ENCODE peak calls at places on chromosomes 6 and 20, in ten cellular contexts. Z is CD8-positive, alpha-beta T cell; G is A673; M is transverse colon; O is endodermal cell; F is heart left ventricle; I is Jurkat, Clone E6-1; S is iPS DF 6.9; Q is GM12864; E is AG10803. D is an unnamed sample.

GRCh38 chr6:41494212-41495115 is 51.7 kb upstream of the FOXP4 start:
- DNase-seq in M (no peak), O (peak; percentile 69), F (no peak), I (no peak), S (no peak), Z (no peak), Q (no peak), G (no peak), E (no peak), D (no peak)

GRCh38 chr20:34654207-34654744 is 22.6 kb downstream of the PIGU start:
- DNase-seq in Z (no peak), I (no peak), E (no peak), Q (no peak), O (no peak), M (peak; percentile 45), G (no peak), F (no peak), S (no peak), D (no peak)

GRCh38 chr20:58286729-58287128 is 22.8 kb upstream of the RAB22A start:
- DNase-seq in O (no peak), M (no peak), I (no peak), Z (no peak), E (no peak), F (no peak), S (no peak), G (no peak), Q (no peak), D (no peak)

GRCh38 chr6:64334646-64335045 is 699.0 kb downstream of the PHF3 start:
- DNase-seq in G (no peak), O (no peak), Z (no peak), I (no peak), Q (no peak), F (no peak), S (no peak), M (no peak), E (no peak), D (no peak)

GRCh38 chr6:113645576-113645970 is 211.6 kb upstream of the MARCKS start:
- DNase-seq in F (no peak), E (peak; percentile 99), Z (no peak), O (no peak), M (peak; percentile 70), Q (no peak), G (no peak), S (no peak), I (no peak), D (no peak)

GRCh38 chr6:141848029-141848890 is 284.5 kb upstream of the GJE1 start:
- DNase-seq in G (no peak), S (no peak), Q (no peak), E (no peak), I (no peak), O (no peak), Z (peak; percentile 26), M (peak; percentile 8), F (no peak), D (no peak)

GRCh38 chr20:44714701-44715494 is at the start of gene CCN5:
- DNase-seq in Q (no peak), Z (no peak), G (peak; percentile 57), S (no peak), O (no peak), I (no peak), E (peak; percentile 83), M (peak; percentile 87), F (peak; percentile 92), D (no peak)

GRCh38 chr6:88013015-88013414 is 34.6 kb upstream of the SPACA1 start:
- DNase-seq in M (no peak), E (no peak), Z (no peak), S (no peak), O (no peak), G (no peak), I (peak; percentile 76), Q (peak; percentile 5), F (no peak), D (peak; percentile 14)

GRCh38 chr6:163354085-163354484 is 60.4 kb upstream of the QKI start:
- DNase-seq in I (no peak), G (no peak), Q (no peak), Z (no peak), E (peak; percentile 36), O (no peak), F (no peak), M (no peak), S (no peak), D (no peak)

GRCh38 chr6:84696181-84696580 is 68.2 kb downstream of the TBX18 start:
- DNase-seq in O (no peak), E (peak; percentile 72), S (no peak), Q (no peak), F (no peak), Z (no peak), I (no peak), M (no peak), G (no peak), D (no peak)

GRCh38 chr6:129632081-129632758 is 77.8 kb downstream of the ARHGAP18 start:
- DNase-seq in I (no peak), E (no peak), M (no peak), S (no peak), Q (no peak), Z (no peak), O (no peak), F (no peak), G (no peak), D (no peak)

GRCh38 chr20:33945391-33946079 is 48.2 kb upstream of the RALY start:
- DNase-seq in M (no peak), F (no peak), E (peak; percentile 72), O (no peak), S (no peak), I (no peak), G (no peak), Q (no peak), Z (no peak), D (no peak)

GRCh38 chr6:8054276-8054675 is 9.9 kb downstream of the BLOC1S5 start:
- DNase-seq in F (no peak), Q (no peak), S (no peak), Z (no peak), E (peak; percentile 22), G (no peak), O (no peak), M (no peak), I (no peak), D (no peak)

GRCh38 chr6:163820745-163821456 is 406.4 kb downstream of the QKI start:
- DNase-seq in G (no peak), O (no peak), Q (no peak), S (no peak), F (peak; percentile 75), I (no peak), Z (no peak), M (no peak), E (no peak), D (no peak)

GRCh38 chr20:23100021-23100753 is 14.1 kb upstream of the CD93 start:
- DNase-seq in O (no peak), I (no peak), G (no peak), Z (no peak), F (no peak), E (no peak), M (no peak), Q (no peak), S (no peak), D (no peak)

GRCh38 chr20:23103284-23104018 is 17.3 kb upstream of the CD93 start:
- DNase-seq in M (no peak), Z (no peak), E (no peak), F (no peak), S (no peak), G (no peak), Q (no peak), O (no peak), I (no peak), D (no peak)

GRCh38 chr20:23101696-23102095 is 15.6 kb upstream of the CD93 start:
- DNase-seq in E (no peak), M (no peak), Z (no peak), S (no peak), I (no peak), F (no peak), G (no peak), Q (no peak), O (no peak), D (no peak)

GRCh38 chr20:23097636-23098580 is 11.8 kb upstream of the CD93 start:
- DNase-seq in Z (no peak), O (no peak), F (no peak), S (no peak), Q (no peak), I (no peak), E (no peak), M (no peak), G (no peak), D (no peak)

GRCh38 chr20:23100754-23101107 is 14.6 kb upstream of the CD93 start:
- DNase-seq in E (no peak), Z (no peak), O (no peak), Q (no peak), G (no peak), I (no peak), M (no peak), S (no peak), F (no peak), D (no peak)
- H3K4me3 ChIP-seq in E (no peak overlapping the region), Z (no peak overlapping the region), O (no peak overlapping the region), Q (no peak overlapping the region), G (no peak overlapping the region), I (no peak overlapping the region), M (no peak overlapping the region), S (no peak overlapping the region), F (no peak overlapping the region), D (no peak overlapping the region)

GRCh38 chr6:143864234-143864633 is at the start of gene ZC2HC1B:
- DNase-seq in Z (no peak), G (no peak), O (no peak), S (no peak), M (no peak), Q (no peak), E (no peak), I (no peak), F (no peak), D (no peak)

GRCh38 chr6:143863754-143864153 is 520 bp upstream of the ZC2HC1B start:
- DNase-seq in Z (no peak), O (no peak), F (no peak), Q (no peak), G (no peak), S (no peak), M (no peak), I (no peak), E (no peak), D (no peak)

GRCh38 chr6:143872211-143872610 is 7.9 kb downstream of the ZC2HC1B start:
- DNase-seq in Q (peak; percentile 13), Z (no peak), I (no peak), M (no peak), E (no peak), O (no peak), S (no peak), F (no peak), G (no peak), D (no peak)

GRCh38 chr6:143867236-143867635 is 3.0 kb downstream of the ZC2HC1B start:
- DNase-seq in Q (no peak), S (no peak), O (no peak), M (no peak), Z (no peak), F (no peak), G (no peak), E (peak; percentile 52), I (no peak), D (no peak)
- H3K4me3 ChIP-seq in Q (no peak overlapping the region), S (no peak overlapping the region), O (no peak overlapping the region), M (no peak overlapping the region), Z (no peak overlapping the region), F (no peak overlapping the region), G (no peak overlapping the region), E (no peak overlapping the region), I (no peak overlapping the region), D (no peak overlapping the region)

GRCh38 chr20:1888796-1889463 is 6.3 kb upstream of the SIRPA start:
- DNase-seq in G (peak; percentile 94), O (peak; percentile 66), F (peak; percentile 45), Z (no peak), S (no peak), I (peak; percentile 10), M (no peak), Q (no peak), E (peak; percentile 43), D (no peak)
- H3K4me3 ChIP-seq in G (no peak overlapping the region), O (no peak overlapping the region), F (no peak overlapping the region), Z (no peak overlapping the region), S (no peak overlapping the region), I (no peak overlapping the region), M (no peak overlapping the region), Q (no peak overlapping the region), E (no peak overlapping the region), D (no peak overlapping the region)

GRCh38 chr6:35810831-35811698 is 5.9 kb downstream of the LHFPL5 start:
- DNase-seq in M (no peak), Q (no peak), Z (no peak), S (no peak), O (no peak), E (peak; percentile 47), G (peak; percentile 59), F (no peak), I (no peak), D (no peak)
- H3K4me3 ChIP-seq in M (no peak overlapping the region), Q (no peak overlapping the region), Z (no peak overlapping the region), S (no peak overlapping the region), O (no peak overlapping the region), E (no peak overlapping the region), G (no peak overlapping the region), F (no peak overlapping the region), I (no peak overlapping the region), D (no peak overlapping the region)